ENCODE peak calls at places on chromosomes 12 and 14, in four cellular contexts. C is MM.1S, Z is tibial nerve, K is heart left ventricle. M is an unnamed sample.

GRCh38 chr14:101721951-101722661 is 39.4 kb upstream of the PPP2R5C start:
- DNase-seq in C (no peak), Z (no peak), K (peak), M (no peak)

GRCh38 chr12:84341467-84342193 is 571.0 kb downstream of the SLC6A15 start:
- DNase-seq in K (no peak), C (no peak), Z (no peak), M (no peak)

GRCh38 chr12:122308811-122309210 is 42.5 kb upstream of the VPS33A start:
- DNase-seq in K (no peak), C (no peak), Z (no peak), M (no peak)

GRCh38 chr12:98232753-98233385 is 282.5 kb upstream of the TMPO start:
- DNase-seq in K (no peak), Z (no peak), C (no peak), M (no peak)

GRCh38 chr14:75905505-75905904 is 76.3 kb downstream of the TGFB3 start:
- DNase-seq in C (no peak), Z (peak), K (peak), M (no peak)

GRCh38 chr14:89254201-89254919 is 162.7 kb downstream of the FOXN3 start:
- DNase-seq in C (no peak), Z (no peak), K (no peak), M (no peak)

GRCh38 chr14:96349286-96350075 is 13.7 kb downstream of the ATG2B start:
- DNase-seq in C (no peak), K (no peak), Z (no peak), M (no peak)

GRCh38 chr12:114625294-114625851 is 58.6 kb downstream of the TBX3 start:
- DNase-seq in C (peak), K (no peak), Z (no peak), M (peak)

GRCh38 chr14:93219103-93219726 is 12.2 kb downstream of the UBR7 start:
- DNase-seq in K (no peak), C (peak), Z (peak), M (peak)

GRCh38 chr12:58537278-58537677 is 383.0 kb downstream of the LRIG3 start:
- DNase-seq in Z (no peak), C (no peak), K (no peak), M (no peak)

GRCh38 chr14:60064491-60065072 is 27.1 kb upstream of the PCNX4 start:
- DNase-seq in C (peak), Z (no peak), K (no peak), M (peak)

GRCh38 chr14:55388160-55388559 is 23.5 kb downstream of the ATG14 start:
- DNase-seq in Z (no peak), K (no peak), C (no peak), M (no peak)

GRCh38 chr12:111034148-111034910 is 114.0 kb upstream of the MYL2 start:
- DNase-seq in K (no peak), C (no peak), Z (no peak), M (no peak)

GRCh38 chr14:51283402-51283825 is 43.4 kb downstream of the TMX1 start:
- DNase-seq in K (no peak), Z (peak), C (peak), M (peak)

GRCh38 chr14:81137316-81137715 is 83.4 kb downstream of the GTF2A1 start:
- DNase-seq in K (no peak), C (no peak), Z (no peak), M (no peak)

GRCh38 chr14:50778757-50779483 is 52.0 kb downstream of the NIN start:
- DNase-seq in Z (no peak), C (no peak), K (no peak), M (no peak)

GRCh38 chr12:16586350-16587109 is 19.4 kb downstream of the LMO3 start:
- DNase-seq in Z (no peak), K (no peak), C (no peak), M (no peak)

GRCh38 chr12:40315375-40315774 is 90.6 kb downstream of the LRRK2 start:
- DNase-seq in C (no peak), K (no peak), Z (no peak), M (no peak)

GRCh38 chr14:32432813-32433538 is 103.9 kb downstream of the AKAP6 start:
- DNase-seq in K (no peak), C (peak), Z (no peak), M (no peak)

GRCh38 chr12:8065991-8066594 is at the start of gene C3AR1:
- DNase-seq in K (no peak), C (peak), Z (peak), M (no peak)

GRCh38 chr12:41049033-41049432 is 139.1 kb upstream of the PDZRN4 start:
- DNase-seq in C (no peak), Z (no peak), K (no peak), M (no peak)

GRCh38 chr14:64971452-64971889 is 665 bp downstream of the RAB15 start:
- DNase-seq in Z (no peak), C (no peak), K (no peak), M (no peak)

GRCh38 chr14:68527329-68527851 is 265.5 kb downstream of the ZFP36L1 start:
- DNase-seq in C (no peak), K (no peak), Z (peak), M (no peak)

GRCh38 chr12:52659395-52659794 is 7.4 kb upstream of the KRT2 start:
- DNase-seq in Z (no peak), C (no peak), K (no peak), M (no peak)

GRCh38 chr12:65556676-65557424 is 267.4 kb upstream of the HMGA2 start:
- DNase-seq in Z (peak), C (peak), K (peak), M (peak)

GRCh38 chr12:124449623-124450375 is 117.6 kb downstream of the NCOR2 start:
- DNase-seq in C (no peak), Z (no peak), K (no peak), M (no peak)

GRCh38 chr14:94505206-94505605 is 4.1 kb downstream of the SERPINA12 start:
- DNase-seq in Z (no peak), K (no peak), C (no peak), M (no peak)

GRCh38 chr12:102528111-102528510 is 47.7 kb upstream of the IGF1 start:
- DNase-seq in Z (no peak), K (no peak), C (no peak), M (no peak)

GRCh38 chr12:109738209-109738608 is 24.6 kb downstream of the FAM222A start:
- DNase-seq in Z (no peak), C (no peak), K (no peak), M (no peak)

GRCh38 chr12:12294215-12295005 is 27.6 kb upstream of the LRP6 start:
- DNase-seq in Z (no peak), K (no peak), C (no peak), M (no peak)

GRCh38 chr12:113057565-113058485 is 1.3 kb downstream of the DTX1 start:
- DNase-seq in Z (no peak), K (no peak), C (no peak), M (no peak)
- H3K4me3 ChIP-seq in Z (peak), K (peak), C (no peak), M (no peak)

GRCh38 chr14:104972301-104973211 is 5.6 kb downstream of the AHNAK2 start:
- DNase-seq in K (no peak), Z (peak), C (no peak), M (no peak)
- TF ChIP-seq CTCF in K (no peak), Z (no peak), C (no peak), M (no peak)

GRCh38 chr12:89243786-89244185 is 108.5 kb downstream of the DUSP6 start:
- DNase-seq in C (peak), K (no peak), Z (no peak), M (no peak)
- H3K4me3 ChIP-seq in C (peak), K (no peak), Z (no peak), M (no peak)

GRCh38 chr14:58068306-58068705 is 83.7 kb downstream of the ARMH4 start:
- DNase-seq in C (no peak), Z (no peak), K (no peak), M (no peak)

GRCh38 chr14:58077621-58078020 is 74.4 kb downstream of the ARMH4 start:
- DNase-seq in C (no peak), Z (no peak), K (no peak), M (no peak)

GRCh38 chr14:58071341-58071740 is 80.7 kb downstream of the ARMH4 start:
- DNase-seq in C (no peak), Z (no peak), K (no peak), M (no peak)

GRCh38 chr14:58073516-58073915 is 78.5 kb downstream of the ARMH4 start:
- DNase-seq in K (no peak), Z (no peak), C (no peak), M (no peak)

DNA sequence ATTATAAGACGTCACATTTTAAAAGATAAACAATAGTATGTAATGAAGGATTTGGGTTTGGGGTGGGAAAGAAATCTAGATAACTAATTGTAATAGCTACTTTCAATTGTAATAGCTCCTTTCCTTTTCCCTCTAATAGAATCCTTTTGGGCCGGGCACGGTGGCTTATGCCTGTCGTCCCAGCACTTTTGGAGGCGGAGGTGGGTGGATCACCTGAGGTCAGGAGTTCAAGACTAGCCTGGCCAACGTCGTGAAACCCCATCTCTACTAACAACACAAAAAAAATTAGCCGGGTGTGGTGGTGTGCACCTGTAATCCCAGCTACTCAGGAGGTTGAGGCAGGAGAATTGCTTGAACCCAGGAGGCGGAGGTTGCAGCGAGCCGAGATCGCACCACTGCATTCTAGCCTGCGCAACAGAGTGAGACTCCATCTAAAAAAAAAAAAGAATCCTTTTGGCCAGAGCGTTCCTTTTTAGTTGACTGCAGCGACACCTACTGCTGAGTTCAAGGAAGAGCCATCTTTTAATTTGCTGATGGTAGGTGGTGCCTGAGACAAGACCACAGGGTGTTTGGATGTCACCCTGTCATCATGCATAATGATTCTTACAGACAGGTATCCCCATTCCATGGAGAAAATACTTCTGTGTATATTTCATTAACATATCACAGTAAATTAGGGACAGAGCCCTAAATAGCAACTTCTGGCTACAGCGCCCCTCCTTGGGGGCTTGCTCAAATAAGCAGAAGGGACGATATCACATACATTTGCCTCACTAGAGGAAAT is 79.5 kb downstream of the ARMH4 start:
- DNase-seq in K (peak), C (peak), Z (peak), M (peak)
- TF ChIP-seq CTCF in K (peak), C (peak), Z (peak), M (peak)

DNA sequence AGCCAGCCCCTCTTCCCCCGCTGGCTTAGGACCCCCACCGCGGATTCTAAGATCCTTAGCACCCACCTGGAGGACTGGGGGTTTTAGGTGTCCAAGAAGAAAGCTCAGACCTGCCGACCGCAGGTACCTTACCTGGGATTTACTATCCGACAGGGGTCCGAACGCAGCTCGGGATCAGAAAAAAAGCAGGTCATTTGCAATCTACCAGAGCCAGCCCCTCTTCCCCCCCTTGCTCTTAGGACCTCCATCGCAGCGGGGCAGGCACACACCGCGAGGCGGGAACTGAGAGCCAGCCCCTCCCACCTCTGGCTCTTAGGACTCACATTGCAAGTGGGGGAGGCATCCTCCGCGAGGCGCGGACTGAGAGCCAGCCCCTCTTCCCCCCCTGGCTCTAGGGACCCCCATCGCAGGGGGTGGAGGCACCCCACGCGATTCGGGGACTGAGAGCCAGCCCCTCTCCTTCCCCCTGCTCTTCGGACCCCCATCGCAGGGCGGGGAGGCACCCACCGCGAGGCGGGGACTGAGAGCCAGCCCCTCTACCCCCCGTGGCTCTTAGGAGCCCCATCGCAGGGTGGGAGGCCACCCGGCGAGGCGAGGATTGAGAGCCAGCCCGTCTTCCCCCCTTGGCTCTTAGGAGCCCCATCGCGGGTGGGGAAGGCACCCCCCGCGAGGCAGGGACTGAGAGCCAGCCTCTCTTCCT is 45.3 kb downstream of the DDX11 start:
- DNase-seq in Z (no peak), C (no peak), K (no peak), M (no peak)
- H3K4me3 ChIP-seq in Z (peak), C (peak), K (no peak), M (no peak)

GRCh38 chr14:106690333-106690891 is 1164.0 kb downstream of the TMEM121 start:
- DNase-seq in K (no peak), Z (no peak), C (no peak), M (no peak)

GRCh38 chr14:106691601-106692291 is 1165.4 kb downstream of the TMEM121 start:
- DNase-seq in K (no peak), Z (no peak), C (peak), M (peak)

GRCh38 chr14:106694638-106695393 is 1168.4 kb downstream of the TMEM121 start:
- DNase-seq in Z (peak), K (peak), C (peak), M (peak)
- TF ChIP-seq CTCF in Z (no peak), K (no peak), C (peak), M (peak)

GRCh38 chr12:51388826-51389225 is 2.4 kb downstream of the GALNT6 start:
- DNase-seq in Z (no peak), K (no peak), C (no peak), M (no peak)

GRCh38 chr12:51391047-51391837 is at the start of gene GALNT6:
- DNase-seq in C (peak), Z (no peak), K (peak), M (no peak)

GRCh38 chr12:51389302-51389999 is 1.8 kb downstream of the GALNT6 start:
- DNase-seq in K (no peak), C (no peak), Z (no peak), M (no peak)

GRCh38 chr12:51392556-51393237 is 1.5 kb upstream of the GALNT6 start:
- DNase-seq in K (no peak), Z (no peak), C (peak), M (no peak)

DNA sequence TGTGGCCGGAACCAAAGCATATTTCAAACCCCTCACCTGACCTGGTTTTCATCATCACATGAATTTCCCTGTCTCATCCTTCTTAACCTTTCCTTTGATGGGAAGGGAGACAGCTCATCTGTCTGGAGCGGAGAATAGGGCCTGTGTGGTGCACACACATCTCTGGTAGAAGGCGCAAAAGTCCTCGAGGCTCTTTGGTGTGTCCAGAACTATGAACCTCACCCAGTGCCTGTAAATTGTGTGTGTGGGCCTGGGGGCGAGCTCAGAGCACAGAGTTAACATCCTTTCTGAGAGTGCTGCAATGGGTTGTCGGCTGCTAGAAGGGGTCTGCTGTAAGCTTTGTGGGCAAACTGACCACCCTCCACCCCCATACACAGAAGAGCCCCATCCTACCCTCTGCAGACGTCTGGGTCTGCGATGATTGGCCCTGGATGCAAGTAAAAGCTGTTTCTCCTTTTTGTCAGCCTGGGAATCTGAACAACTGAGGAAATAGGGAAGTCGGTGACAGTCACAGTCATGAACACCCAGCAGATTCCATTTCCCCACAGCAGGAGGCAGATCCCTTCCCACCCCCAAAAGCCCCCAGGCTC is 654 bp downstream of the GALNT6 start:
- DNase-seq in K (no peak), Z (no peak), C (no peak), M (no peak)
- H3K4me3 ChIP-seq in K (peak), Z (peak), C (peak), M (peak)

DNA sequence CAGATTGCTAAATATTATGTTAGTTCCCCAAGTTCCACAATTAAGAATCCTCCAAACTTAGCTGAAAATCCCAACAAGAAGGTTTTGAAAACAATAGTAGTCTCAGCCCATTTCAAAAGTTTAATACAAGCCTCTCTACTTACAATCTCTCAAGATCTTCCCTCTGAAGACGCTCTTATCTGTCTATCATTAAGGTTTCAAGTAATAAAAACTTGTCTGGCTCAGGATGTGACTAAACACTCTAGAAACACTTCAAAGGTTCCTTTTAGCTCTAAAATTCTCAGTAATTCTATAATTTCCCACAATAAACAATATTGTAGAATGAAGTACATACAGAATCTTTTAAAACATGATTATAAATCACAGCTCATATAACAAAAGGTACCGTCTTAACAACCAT is 16.3 kb downstream of the YAF2 start:
- DNase-seq in K (no peak), C (no peak), Z (no peak), M (no peak)
- TF ChIP-seq CTCF in K (no peak), C (no peak), Z (no peak), M (no peak)

DNA sequence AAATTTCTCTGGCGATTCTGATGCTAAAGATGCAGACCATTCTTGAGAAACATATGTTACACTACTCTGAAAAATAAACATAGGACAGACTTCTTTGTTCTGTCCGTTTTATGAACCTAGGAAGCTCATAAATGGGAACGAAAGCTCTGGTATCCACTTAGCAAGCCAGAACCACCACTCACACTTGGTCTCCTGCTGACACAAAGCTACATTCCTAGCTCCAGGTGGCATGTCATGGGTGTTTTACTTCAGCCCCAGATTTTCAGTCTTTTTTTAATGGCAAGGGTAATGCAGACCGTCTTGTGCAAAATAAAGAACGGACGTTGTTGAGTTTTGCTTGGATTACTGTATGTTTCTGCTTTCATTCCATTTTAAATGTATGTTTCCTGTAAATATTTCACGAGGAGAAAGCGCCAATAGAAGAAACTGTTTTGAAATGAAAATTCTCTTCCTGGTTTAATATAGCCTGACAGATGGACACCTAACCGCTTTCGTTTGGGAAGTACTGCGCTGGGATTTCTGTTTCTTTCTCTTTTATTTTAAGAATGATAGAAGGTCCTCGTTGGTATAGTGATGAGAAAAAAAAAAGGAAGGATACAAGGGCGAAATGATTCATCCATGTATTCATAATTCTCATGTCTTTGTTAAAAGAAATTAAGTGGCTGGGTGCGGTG is 820 bp upstream of the COQ5 start:
- DNase-seq in Z (no peak), C (peak), K (no peak), M (no peak)
- H3K4me3 ChIP-seq in Z (peak), C (peak), K (peak), M (peak)

M was measured in GM12864.